ENCODE peak calls at places on chromosomes 11 and 22, in four cellular contexts. N, H, P and J are unnamed samples.

GRCh38 chr11:131666006-131666405 is 295.6 kb downstream of the NTM start:
- DNase-seq in P (no peak), N (no peak), H (no peak), J (no peak)

GRCh38 chr11:68354181-68354872 is 41.9 kb downstream of the LRP5 start:
- DNase-seq in P (no peak), N (peak), H (peak), J (peak)

GRCh38 chr11:96328395-96329010 is 14.5 kb downstream of the MAML2 start:
- DNase-seq in N (no peak), H (no peak), P (no peak), J (no peak)

GRCh38 chr11:46391578-46392420 is at the start of gene CHRM4:
- DNase-seq in N (no peak), P (peak), H (no peak), J (no peak)

GRCh38 chr11:9862981-9863380 is 199.1 kb downstream of the SWAP70 start:
- DNase-seq in P (no peak), N (no peak), H (no peak), J (no peak)

GRCh38 chr11:85848556-85848955 is 6.6 kb upstream of the CCDC83 start:
- DNase-seq in P (no peak), N (no peak), H (no peak), J (no peak)

GRCh38 chr11:47057374-47057773 is 119.3 kb downstream of the ARFGAP2 start:
- DNase-seq in N (no peak), H (no peak), P (no peak), J (no peak)

GRCh38 chr11:120024046-120024445 is 113.9 kb downstream of the TRIM29 start:
- DNase-seq in H (no peak), N (no peak), P (no peak), J (no peak)

GRCh38 chr22:23675502-23676415 is 15.1 kb upstream of the RGL4 start:
- DNase-seq in H (no peak), P (no peak), N (peak), J (no peak)

GRCh38 chr22:43295660-43296059 is 47.5 kb downstream of the SCUBE1 start:
- DNase-seq in P (no peak), N (no peak), H (no peak), J (no peak)

GRCh38 chr22:36578619-36579018 is 49.7 kb upstream of the EIF3D start:
- DNase-seq in N (no peak), H (no peak), P (no peak), J (no peak)

GRCh38 chr22:40620464-40621046 is 16.0 kb downstream of the MRTFA start:
- DNase-seq in P (no peak), N (no peak), H (no peak), J (no peak)

GRCh38 chr11:46686886-46687810 is 13.3 kb downstream of the ARHGAP1 start:
- DNase-seq in N (no peak), H (no peak), P (no peak), J (no peak)

GRCh38 chr11:22199243-22199642 is 6.4 kb downstream of the ANO5 start:
- DNase-seq in N (no peak), H (no peak), P (no peak), J (no peak)

GRCh38 chr11:62033191-62034044 is 66.0 kb upstream of the FTH1 start:
- DNase-seq in N (no peak), H (no peak), P (no peak), J (no peak)

GRCh38 chr11:47248304-47248663 is 330 bp downstream of the ACP2 start:
- DNase-seq in H (no peak), N (no peak), P (no peak), J (no peak)

GRCh38 chr11:5507586-5508305 is 2.0 kb downstream of the UBQLN3 start:
- DNase-seq in H (no peak), P (no peak), N (no peak), J (no peak)

GRCh38 chr22:26660961-26661578 is 3.7 kb downstream of the MIAT start:
- DNase-seq in P (no peak), H (no peak), N (no peak), J (no peak)

GRCh38 chr11:68332186-68332585 is 19.8 kb downstream of the LRP5 start:
- DNase-seq in N (no peak), H (no peak), P (no peak), J (no peak)

GRCh38 chr11:20156876-20157613 is 3.2 kb downstream of the DBX1 start:
- DNase-seq in P (no peak), N (no peak), H (no peak), J (no peak)

GRCh38 chr22:49404576-49405199 is 423.0 kb downstream of the BRD1 start:
- DNase-seq in N (no peak), P (no peak), H (no peak), J (peak)

GRCh38 chr11:74205181-74205580 is 34.1 kb downstream of the PPME1 start:
- DNase-seq in N (no peak), H (no peak), P (no peak), J (no peak)

GRCh38 chr11:130631119-130631518 is 182.7 kb downstream of the ADAMTS15 start:
- DNase-seq in N (no peak), P (no peak), H (no peak), J (no peak)

GRCh38 chr11:131662310-131662709 is 291.9 kb downstream of the NTM start:
- DNase-seq in N (no peak), P (no peak), H (no peak), J (no peak)

GRCh38 chr11:105937331-105937730 is 84.7 kb downstream of the MSANTD4 start:
- DNase-seq in P (no peak), N (no peak), H (no peak), J (no peak)